ENCODE peak calls at places on chromosomes 12 and 14, in six cellular contexts. X is small intestine; T is A172; H is BE2C; S is CD8-positive, alpha-beta T cell; R is GM10248. Z is an unnamed sample.
A peak's percentile ranks its signal among the peaks of the same experiment; 100 is the strongest.

GRCh38 chr14:94180655-94181271 is 6.6 kb downstream of the PPP4R4 start:
- DNase-seq in X (peak; percentile 50), T (peak; percentile 25), H (no peak), S (no peak), R (peak; percentile 35), Z (no peak)

GRCh38 chr14:76929927-76930326 is 98.6 kb downstream of the IRF2BPL start:
- DNase-seq in X (peak; percentile 38), T (no peak), H (no peak), S (peak; percentile 74), R (no peak), Z (no peak)

GRCh38 chr14:77133718-77134338 is 7.8 kb downstream of the ZDHHC22 start:
- DNase-seq in X (peak; percentile 36), T (peak; percentile 43), H (no peak), S (peak; percentile 60), R (peak; percentile 83), Z (peak; percentile 48)

GRCh38 chr12:131950182-131950913 is 606 bp downstream of the EP400 start:
- DNase-seq in X (no peak), T (no peak), H (peak; percentile 46), S (peak; percentile 52), R (peak; percentile 45), Z (peak; percentile 37)

GRCh38 chr12:87344699-87345098 is 684.5 kb downstream of the C12orf50 start:
- DNase-seq in X (no peak), T (peak; percentile 23), H (no peak), S (no peak), R (no peak), Z (no peak)

GRCh38 chr12:57157588-57158173 is 10.3 kb upstream of the LRP1-AS start:
- DNase-seq in X (no peak), T (no peak), H (no peak), S (no peak), R (no peak), Z (no peak)

GRCh38 chr12:113030875-113031525 is 25.5 kb upstream of the DTX1 start:
- DNase-seq in X (peak; percentile 45), T (peak; percentile 70), H (peak; percentile 72), S (no peak), R (peak; percentile 59), Z (no peak)

GRCh38 chr12:116533343-116534248 is 25.6 kb upstream of the MAP1LC3B2 start:
- DNase-seq in X (peak; percentile 67), T (peak; percentile 65), H (peak; percentile 94), S (peak; percentile 85), R (peak; percentile 91), Z (peak; percentile 89)

GRCh38 chr14:56135001-56135400 is 16.8 kb downstream of the PELI2 start:
- DNase-seq in X (no peak), T (no peak), H (peak; percentile 27), S (no peak), R (no peak), Z (no peak)

GRCh38 chr14:23067847-23068791 is 10.8 kb upstream of the CDH24 start:
- DNase-seq in X (no peak), T (no peak), H (no peak), S (no peak), R (no peak), Z (no peak)

GRCh38 chr14:24605435-24606190 is 3.9 kb downstream of the GZMH start:
- DNase-seq in X (peak; percentile 53), T (no peak), H (peak; percentile 43), S (peak; percentile 75), R (peak; percentile 77), Z (peak; percentile 41)

GRCh38 chr12:67939611-67940010 is 49.6 kb upstream of the IFNG-AS1 start:
- DNase-seq in X (no peak), T (no peak), H (no peak), S (no peak), R (no peak), Z (no peak)

GRCh38 chr14:104091061-104091926 is 5.8 kb downstream of the ASPG start:
- DNase-seq in X (no peak), T (no peak), H (peak; percentile 36), S (no peak), R (no peak), Z (peak; percentile 18)

GRCh38 chr14:65599375-65599774 is 186.8 kb downstream of the FUT8 start:
- DNase-seq in X (peak; percentile 29), T (no peak), H (no peak), S (no peak), R (no peak), Z (no peak)

GRCh38 chr12:5716991-5717390 is 228.1 kb downstream of the ANO2 start:
- DNase-seq in X (no peak), T (no peak), H (no peak), S (no peak), R (no peak), Z (peak; percentile 11)

GRCh38 chr14:95242870-95243269 is 76.8 kb downstream of the CLMN start:
- DNase-seq in X (no peak), T (no peak), H (no peak), S (no peak), R (no peak), Z (no peak)

GRCh38 chr14:96206461-96206860 is 1.8 kb downstream of the BDKRB2 start:
- DNase-seq in X (peak; percentile 63), T (no peak), H (no peak), S (no peak), R (no peak), Z (peak; percentile 69)